ENCODE peak calls at places on chromosomes 16 and 17, in ten cellular contexts. I is breast epithelium, C is mammary epithelial cell, S is stomach, X is adrenal gland, M is A549, Q is tibial artery, U is body of pancreas, A is cardiac muscle cell, D is IMR-90. F is an unnamed sample.

GRCh38 chr17:68053237-68054030 is 17.9 kb downstream of the KPNA2 start:
- DNase-seq in X (no peak), I (no peak), Q (no peak), M (no peak), U (no peak), A (no peak), C (no peak), S (no peak), D (peak; percentile 84), F (no peak)

GRCh38 chr16:14007460-14007859 is 63.7 kb upstream of the MRTFB start:
- DNase-seq in I (no peak), S (no peak), A (no peak), X (no peak), M (peak; percentile 43), C (peak; percentile 67), Q (no peak), U (no peak), D (peak; percentile 92), F (no peak)

GRCh38 chr16:63188076-63188771 is 1152.0 kb upstream of the CDH8 start:
- DNase-seq in S (no peak), D (no peak), Q (no peak), U (no peak), C (no peak), X (no peak), I (no peak), M (no peak), A (no peak), F (no peak)

GRCh38 chr17:9517396-9517795 is 58.2 kb downstream of the STX8 start:
- DNase-seq in X (no peak), Q (no peak), D (no peak), C (peak; percentile 6), I (no peak), U (no peak), M (no peak), A (no peak), S (no peak), F (no peak)

GRCh38 chr17:13513039-13513405 is 88.7 kb downstream of the HS3ST3A1 start:
- DNase-seq in D (peak; percentile 27), M (no peak), A (peak; percentile 75), S (no peak), Q (no peak), I (no peak), C (no peak), X (no peak), U (no peak), F (no peak)

GRCh38 chr17:62735027-62735651 is 73.0 kb downstream of the MARCHF10 start:
- DNase-seq in D (no peak), C (no peak), U (no peak), X (no peak), A (no peak), I (no peak), S (no peak), Q (no peak), M (no peak), F (no peak)

GRCh38 chr16:28534542-28535373 is 4.0 kb downstream of the NUPR1 start:
- DNase-seq in I (no peak), Q (peak; percentile 84), A (no peak), U (peak; percentile 60), M (no peak), D (no peak), C (no peak), S (peak; percentile 47), X (peak; percentile 57), F (no peak)

GRCh38 chr17:13562271-13562800 is 39.4 kb downstream of the HS3ST3A1 start:
- DNase-seq in D (peak; percentile 97), A (no peak), Q (no peak), M (peak; percentile 64), U (peak; percentile 6), I (no peak), C (peak; percentile 82), X (no peak), S (no peak), F (no peak)

GRCh38 chr16:10122546-10122945 is 59.7 kb downstream of the GRIN2A start:
- DNase-seq in X (no peak), C (no peak), D (no peak), A (peak; percentile 16), U (peak; percentile 40), M (peak; percentile 14), I (no peak), S (no peak), Q (no peak), F (no peak)
- H3K4me3 ChIP-seq in X (no peak overlapping the region), C (no peak overlapping the region), D (no peak overlapping the region), A (no peak overlapping the region), U (no peak overlapping the region), M (no peak overlapping the region), I (peak overlapping the region; percentile 45), S (no peak overlapping the region), Q (peak overlapping the region; percentile 8), F (no peak overlapping the region)

DNA sequence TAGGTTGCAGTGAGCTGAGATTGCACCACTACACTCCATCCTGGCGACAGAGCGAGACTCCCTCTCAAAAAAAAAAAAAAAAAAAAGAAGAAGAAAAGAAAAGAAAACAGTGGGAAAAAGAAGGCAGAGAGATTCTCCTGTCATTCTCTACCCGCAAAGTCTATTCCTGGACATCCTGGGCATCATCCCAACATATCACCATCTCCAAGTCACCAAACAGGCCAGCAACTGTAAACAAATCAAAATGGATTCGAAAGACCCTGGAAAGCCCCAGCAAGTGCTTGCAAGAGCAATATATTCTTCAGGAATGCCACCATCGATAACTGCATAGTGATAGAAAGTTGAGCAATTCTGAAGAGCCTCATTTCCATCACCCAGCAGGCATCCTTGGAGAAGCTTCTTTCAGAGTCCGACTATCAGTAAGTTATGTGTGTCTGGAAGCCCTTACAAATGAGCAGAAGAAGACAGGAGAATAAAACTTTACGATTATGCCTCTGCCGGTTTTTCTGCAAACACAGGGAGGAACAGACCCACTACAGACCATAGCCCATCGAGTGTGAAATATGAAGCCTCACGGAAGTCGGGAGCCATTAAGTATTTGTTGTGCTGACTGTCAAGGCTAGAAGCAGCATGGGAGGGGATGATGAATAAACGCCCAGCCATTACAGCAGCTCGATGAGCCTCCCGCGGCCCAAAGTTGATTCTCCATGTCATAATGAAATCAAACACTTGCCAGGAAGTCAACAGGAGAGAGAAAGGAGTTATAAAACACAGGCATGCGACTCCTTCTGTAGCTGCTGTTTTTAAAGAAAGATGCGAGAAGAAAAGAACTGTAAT is 64.5 kb upstream of the SEC14L1 start:
- DNase-seq in X (no peak), C (no peak), A (no peak), S (no peak), U (no peak), M (no peak), Q (no peak), D (peak; percentile 9), I (no peak), F (no peak)
- H3K27ac ChIP-seq in X (no peak overlapping the region), C (no peak overlapping the region), A (no peak overlapping the region), S (no peak overlapping the region), U (no peak overlapping the region), M (no peak overlapping the region), Q (no peak overlapping the region), D (no peak overlapping the region), I (no peak overlapping the region), F (no peak overlapping the region)

GRCh38 chr17:7559307-7560171 is 989 bp downstream of the TNFSF13 start:
- DNase-seq in X (no peak), Q (no peak), U (peak; percentile 75), I (no peak), M (no peak), C (no peak), S (peak; percentile 79), D (no peak), A (no peak), F (no peak)

GRCh38 chr17:7557825-7558543 is 566 bp upstream of the TNFSF13 start:
- DNase-seq in D (peak; percentile 49), S (peak; percentile 96), U (peak; percentile 96), X (peak; percentile 93), Q (peak; percentile 94), I (peak; percentile 95), A (peak; percentile 38), M (peak; percentile 50), C (peak; percentile 37), F (no peak)

GRCh38 chr17:7560172-7561027 is 1.3 kb upstream of the SENP3 start:
- DNase-seq in M (peak; percentile 78), S (peak; percentile 81), U (peak; percentile 82), Q (peak; percentile 79), C (peak; percentile 70), A (peak; percentile 85), D (peak; percentile 49), X (peak; percentile 68), I (peak; percentile 76), F (peak; percentile 34)

GRCh38 chr17:7557147-7557764 is 1.3 kb upstream of the TNFSF13 start:
- DNase-seq in Q (no peak), C (no peak), A (no peak), D (no peak), X (no peak), S (peak; percentile 38), I (no peak), M (no peak), U (no peak), F (no peak)

DNA sequence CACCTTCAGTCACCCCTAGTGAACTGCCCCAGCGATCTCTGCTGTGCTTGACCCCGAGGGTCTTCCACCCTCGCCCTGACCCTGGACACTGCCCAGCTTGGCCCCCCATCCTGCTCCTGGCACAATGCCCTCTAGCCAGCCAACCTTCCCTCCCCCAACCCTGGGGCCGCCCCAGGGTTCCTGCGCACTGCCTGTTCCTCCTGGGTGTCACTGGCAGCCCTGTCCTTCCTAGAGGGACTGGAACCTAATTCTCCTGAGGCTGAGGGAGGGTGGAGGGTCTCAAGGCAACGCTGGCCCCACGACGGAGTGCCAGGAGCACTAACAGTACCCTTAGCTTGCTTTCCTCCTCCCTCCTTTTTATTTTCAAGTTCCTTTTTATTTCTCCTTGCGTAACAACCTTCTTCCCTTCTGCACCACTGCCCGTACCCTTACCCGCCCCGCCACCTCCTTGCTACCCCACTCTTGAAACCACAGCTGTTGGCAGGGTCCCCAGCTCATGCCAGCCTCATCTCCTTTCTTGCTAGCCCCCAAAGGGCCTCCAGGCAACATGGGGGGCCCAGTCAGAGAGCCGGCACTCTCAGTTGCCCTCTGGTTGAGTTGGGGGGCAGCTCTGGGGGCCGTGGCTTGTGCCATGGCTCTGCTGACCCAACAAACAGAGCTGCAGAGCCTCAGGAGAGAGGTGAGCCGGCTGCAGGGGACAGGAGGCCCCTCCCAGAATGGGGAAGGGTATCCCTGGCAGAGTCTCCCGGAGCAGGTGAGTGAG is at the start of gene TNFSF13:
- DNase-seq in I (no peak), D (no peak), M (no peak), A (no peak), X (peak; percentile 61), U (peak; percentile 67), Q (peak; percentile 85), C (no peak), S (peak; percentile 73), F (no peak)
- H3K4me1 ChIP-seq in I (peaks cover 15% of the 10 kb centered on the region), D (peaks cover 9% of the 10 kb centered on the region), M (peaks cover 44% of the 10 kb centered on the region), A (peaks cover 20% of the 10 kb centered on the region), X (peaks cover 54% of the 10 kb centered on the region), U (peaks cover 52% of the 10 kb centered on the region), Q (peaks cover 53% of the 10 kb centered on the region), C (peaks cover 40% of the 10 kb centered on the region), S (peaks cover 64% of the 10 kb centered on the region), F (peaks cover 50% of the 10 kb centered on the region)

GRCh38 chr17:31492880-31493655 is 101.6 kb downstream of the RAB11FIP4 start:
- DNase-seq in C (no peak), D (no peak), S (peak; percentile 43), Q (no peak), M (no peak), U (peak; percentile 46), A (no peak), X (peak; percentile 26), I (no peak), F (no peak)
- H3K4me3 ChIP-seq in C (no peak overlapping the region), D (no peak overlapping the region), S (no peak overlapping the region), Q (no peak overlapping the region), M (no peak overlapping the region), U (no peak overlapping the region), A (no peak overlapping the region), X (no peak overlapping the region), I (no peak overlapping the region), F (peak overlapping the region; percentile 20)

DNA sequence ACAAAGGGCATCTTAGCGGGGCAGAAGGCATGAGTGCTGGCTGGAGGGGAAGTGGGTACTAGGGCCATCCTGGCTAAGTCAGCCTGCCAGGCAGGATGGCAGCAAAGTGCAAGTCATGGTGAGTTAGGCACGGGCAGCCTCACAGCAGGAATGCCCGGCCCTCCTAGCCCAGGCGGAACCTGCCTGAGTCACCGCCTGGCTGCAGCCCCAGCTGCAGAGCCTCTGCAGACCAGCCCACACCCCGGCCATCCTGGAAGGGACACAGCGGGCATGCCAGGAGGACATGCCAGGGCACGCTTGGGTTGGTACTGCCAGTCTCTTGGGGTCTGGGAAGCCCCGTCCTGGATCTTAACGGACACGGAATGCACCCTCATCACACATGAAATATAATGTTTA is 4.9 kb upstream of the ALDH3A1 start:
- DNase-seq in I (peak; percentile 77), X (peak; percentile 92), Q (peak; percentile 96), S (peak; percentile 91), M (peak; percentile 99), A (no peak), D (peak; percentile 60), C (peak; percentile 96), U (peak; percentile 32), F (no peak)
- H3K27ac ChIP-seq in I (peak overlapping the region; percentile 76), X (no peak overlapping the region), Q (peak overlapping the region; percentile 82), S (peak overlapping the region; percentile 86), M (peak overlapping the region; percentile 100), A (no peak overlapping the region), D (no peak overlapping the region), C (peak overlapping the region; percentile 96), U (no peak overlapping the region), F (no peak overlapping the region)

F was measured in CD8-positive, alpha-beta T cell.